ENCODE peak calls at places on chromosome 22, in six cellular contexts. One of them, this sample, is unnamed.

GRCh38 chr22:31179345-31179744 is 19.4 kb downstream of the RNF185 start:
- DNase-seq in sigmoid colon: no peak
- DNase-seq in stomach: no peak
- DNase-seq in esophagus squamous epithelium: no peak
- DNase-seq in ovary: no peak
- DNase-seq in heart left ventricle: no peak
- DNase-seq in this sample: no peak

GRCh38 chr22:27195104-27195503 is 537.7 kb downstream of the MIAT start:
- DNase-seq in ovary: peak
- DNase-seq in sigmoid colon: peak
- DNase-seq in esophagus squamous epithelium: no peak
- DNase-seq in heart left ventricle: peak
- DNase-seq in stomach: no peak
- DNase-seq in this sample: no peak

GRCh38 chr22:17847360-17848078 is 73.2 kb upstream of the BID start:
- DNase-seq in sigmoid colon: no peak
- DNase-seq in stomach: no peak
- DNase-seq in heart left ventricle: no peak
- DNase-seq in esophagus squamous epithelium: no peak
- DNase-seq in ovary: no peak
- DNase-seq in this sample: no peak

GRCh38 chr22:28009272-28009827 is 90.3 kb upstream of the PITPNB start:
- DNase-seq in sigmoid colon: peak
- DNase-seq in ovary: peak
- DNase-seq in heart left ventricle: peak
- DNase-seq in stomach: peak
- DNase-seq in esophagus squamous epithelium: no peak
- DNase-seq in this sample: peak

GRCh38 chr22:17237031-17237668 is 17.9 kb upstream of the ADA2 start:
- DNase-seq in sigmoid colon: no peak
- DNase-seq in ovary: no peak
- DNase-seq in heart left ventricle: no peak
- DNase-seq in stomach: no peak
- DNase-seq in esophagus squamous epithelium: no peak
- DNase-seq in this sample: no peak

GRCh38 chr22:49176956-49177355 is 650.7 kb downstream of the BRD1 start:
- DNase-seq in sigmoid colon: no peak
- DNase-seq in esophagus squamous epithelium: no peak
- DNase-seq in ovary: no peak
- DNase-seq in heart left ventricle: peak
- DNase-seq in stomach: no peak
- DNase-seq in this sample: peak

GRCh38 chr22:36349726-36350125 is 38.0 kb downstream of the MYH9 start:
- DNase-seq in heart left ventricle: no peak
- DNase-seq in stomach: no peak
- DNase-seq in ovary: no peak
- DNase-seq in sigmoid colon: no peak
- DNase-seq in esophagus squamous epithelium: no peak
- DNase-seq in this sample: no peak

GRCh38 chr22:48838846-48839730 is 988.6 kb downstream of the BRD1 start:
- DNase-seq in heart left ventricle: peak
- DNase-seq in sigmoid colon: no peak
- DNase-seq in ovary: no peak
- DNase-seq in esophagus squamous epithelium: no peak
- DNase-seq in stomach: no peak
- DNase-seq in this sample: no peak

GRCh38 chr22:41848468-41848867 is 15.6 kb downstream of the SREBF2 start:
- DNase-seq in stomach: peak
- DNase-seq in esophagus squamous epithelium: no peak
- DNase-seq in ovary: no peak
- DNase-seq in sigmoid colon: peak
- DNase-seq in heart left ventricle: no peak
- DNase-seq in this sample: no peak

GRCh38 chr22:36923458-36923784 is 10.0 kb downstream of the CSF2RB start:
- DNase-seq in sigmoid colon: no peak
- DNase-seq in heart left ventricle: no peak
- DNase-seq in ovary: no peak
- DNase-seq in esophagus squamous epithelium: no peak
- DNase-seq in stomach: no peak
- DNase-seq in this sample: no peak

GRCh38 chr22:25702046-25702445 is 39.9 kb upstream of the MYO18B start:
- DNase-seq in esophagus squamous epithelium: no peak
- DNase-seq in stomach: no peak
- DNase-seq in sigmoid colon: no peak
- DNase-seq in heart left ventricle: no peak
- DNase-seq in ovary: no peak
- DNase-seq in this sample: no peak

GRCh38 chr22:44595841-44596341 is 97.9 kb upstream of the RTL6 start:
- DNase-seq in ovary: no peak
- DNase-seq in sigmoid colon: no peak
- DNase-seq in heart left ventricle: no peak
- DNase-seq in stomach: no peak
- DNase-seq in esophagus squamous epithelium: no peak
- DNase-seq in this sample: no peak

GRCh38 chr22:27022256-27022655 is 364.9 kb downstream of the MIAT start:
- DNase-seq in esophagus squamous epithelium: no peak
- DNase-seq in heart left ventricle: no peak
- DNase-seq in stomach: no peak
- DNase-seq in ovary: no peak
- DNase-seq in sigmoid colon: no peak
- DNase-seq in this sample: no peak

GRCh38 chr22:42928969-42929837 is 72.1 kb upstream of the ARFGAP3 start:
- DNase-seq in sigmoid colon: no peak
- DNase-seq in esophagus squamous epithelium: no peak
- DNase-seq in stomach: no peak
- DNase-seq in heart left ventricle: no peak
- DNase-seq in ovary: no peak
- DNase-seq in this sample: peak

GRCh38 chr22:28570697-28571373 is 108.8 kb downstream of the TTC28 start:
- DNase-seq in stomach: no peak
- DNase-seq in ovary: no peak
- DNase-seq in esophagus squamous epithelium: no peak
- DNase-seq in sigmoid colon: no peak
- DNase-seq in heart left ventricle: no peak
- DNase-seq in this sample: no peak

GRCh38 chr22:42299586-42300285 is 29.3 kb upstream of the TCF20 start:
- DNase-seq in esophagus squamous epithelium: no peak
- DNase-seq in stomach: peak
- DNase-seq in sigmoid colon: no peak
- DNase-seq in heart left ventricle: no peak
- DNase-seq in ovary: no peak
- DNase-seq in this sample: no peak

GRCh38 chr22:27642104-27642800 is 159.3 kb downstream of the MN1 start:
- DNase-seq in sigmoid colon: no peak
- DNase-seq in esophagus squamous epithelium: no peak
- DNase-seq in heart left ventricle: no peak
- DNase-seq in ovary: no peak
- DNase-seq in stomach: no peak
- DNase-seq in this sample: no peak

GRCh38 chr22:19147193-19147780 is 2.8 kb downstream of the GSC2 start:
- DNase-seq in ovary: no peak
- DNase-seq in esophagus squamous epithelium: no peak
- DNase-seq in heart left ventricle: no peak
- DNase-seq in sigmoid colon: no peak
- DNase-seq in stomach: no peak
- DNase-seq in this sample: no peak

GRCh38 chr22:19118601-19118880 is 3.7 kb downstream of the DGCR2 start:
- DNase-seq in heart left ventricle: no peak
- DNase-seq in esophagus squamous epithelium: no peak
- DNase-seq in sigmoid colon: no peak
- DNase-seq in stomach: no peak
- DNase-seq in ovary: no peak
- DNase-seq in this sample: no peak

GRCh38 chr22:44391481-44392445 is 79.0 kb upstream of the SHISAL1 start:
- DNase-seq in stomach: no peak
- DNase-seq in heart left ventricle: peak
- DNase-seq in ovary: no peak
- DNase-seq in sigmoid colon: peak
- DNase-seq in esophagus squamous epithelium: no peak
- DNase-seq in this sample: peak

GRCh38 chr22:16954060-16954403 is 54.0 kb downstream of the GAB4 start:
- DNase-seq in ovary: no peak
- DNase-seq in heart left ventricle: no peak
- DNase-seq in stomach: no peak
- DNase-seq in sigmoid colon: no peak
- DNase-seq in esophagus squamous epithelium: no peak
- DNase-seq in this sample: no peak

GRCh38 chr22:26066534-26066933 is 102.7 kb upstream of the SEZ6L start:
- DNase-seq in esophagus squamous epithelium: no peak
- DNase-seq in ovary: no peak
- DNase-seq in sigmoid colon: no peak
- DNase-seq in heart left ventricle: no peak
- DNase-seq in stomach: no peak
- DNase-seq in this sample: no peak

GRCh38 chr22:45064313-45065268 is 54.8 kb upstream of the PHF21B start:
- DNase-seq in stomach: no peak
- DNase-seq in ovary: no peak
- DNase-seq in heart left ventricle: no peak
- DNase-seq in sigmoid colon: no peak
- DNase-seq in esophagus squamous epithelium: no peak
- DNase-seq in this sample: no peak

GRCh38 chr22:29702025-29702930 is 17.5 kb upstream of the CABP7 start:
- DNase-seq in heart left ventricle: peak
- DNase-seq in stomach: no peak
- DNase-seq in sigmoid colon: no peak
- DNase-seq in ovary: no peak
- DNase-seq in esophagus squamous epithelium: no peak
- DNase-seq in this sample: no peak

GRCh38 chr22:32617271-32617670 is 142.7 kb downstream of the FBXO7 start:
- DNase-seq in stomach: no peak
- DNase-seq in heart left ventricle: no peak
- DNase-seq in ovary: no peak
- DNase-seq in sigmoid colon: no peak
- DNase-seq in esophagus squamous epithelium: no peak
- DNase-seq in this sample: no peak

GRCh38 chr22:25358421-25359170 is 139.2 kb downstream of the CRYBB2 start:
- DNase-seq in esophagus squamous epithelium: no peak
- DNase-seq in ovary: peak
- DNase-seq in sigmoid colon: peak
- DNase-seq in heart left ventricle: peak
- DNase-seq in stomach: no peak
- DNase-seq in this sample: no peak

DNA sequence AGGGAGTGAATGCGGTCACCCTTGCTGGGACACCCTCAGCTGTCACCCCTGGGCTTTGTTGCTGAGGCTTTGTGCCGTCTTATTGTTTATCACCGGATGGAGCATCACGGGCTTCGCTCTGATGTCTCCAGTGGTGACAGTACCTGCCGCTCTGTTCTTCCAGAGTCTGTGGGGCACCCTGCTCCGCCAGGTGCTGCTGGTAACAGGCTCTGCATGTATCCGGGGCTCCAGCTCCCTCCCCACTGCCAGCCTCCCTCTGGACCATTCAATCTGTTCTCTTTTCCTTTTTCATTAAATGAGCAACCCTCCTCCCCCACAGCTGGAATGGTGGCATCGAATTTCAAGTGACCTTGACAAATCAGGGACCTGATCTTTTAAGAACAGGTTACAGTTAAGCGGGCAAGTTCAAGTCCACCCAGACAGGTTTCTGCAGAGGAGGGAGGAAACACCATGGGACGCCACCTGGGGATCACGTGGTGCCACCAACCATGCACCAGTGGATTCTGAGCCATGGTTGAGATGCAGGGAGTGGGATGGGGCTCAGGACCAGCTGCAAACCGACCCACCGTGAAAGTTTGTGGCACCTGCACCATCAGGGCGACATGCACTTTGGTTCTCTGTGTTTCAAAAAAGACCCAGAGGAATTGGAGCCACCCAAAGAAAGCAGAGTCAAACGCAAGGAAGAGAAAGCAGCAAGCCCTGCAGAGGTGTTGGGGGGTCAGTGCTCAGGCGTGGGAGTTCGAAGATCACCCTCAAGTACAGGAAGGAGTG is 89.3 kb downstream of the BCR start:
- DNase-seq in esophagus squamous epithelium: no peak
- DNase-seq in stomach: no peak
- DNase-seq in ovary: no peak
- DNase-seq in heart left ventricle: no peak
- DNase-seq in sigmoid colon: no peak
- DNase-seq in this sample: no peak
- TF ChIP-seq CTCF in esophagus squamous epithelium: no peak
- TF ChIP-seq CTCF in stomach: no peak
- TF ChIP-seq CTCF in ovary: no peak
- TF ChIP-seq CTCF in heart left ventricle: no peak
- TF ChIP-seq CTCF in sigmoid colon: no peak
- TF ChIP-seq CTCF in this sample: no peak

DNA sequence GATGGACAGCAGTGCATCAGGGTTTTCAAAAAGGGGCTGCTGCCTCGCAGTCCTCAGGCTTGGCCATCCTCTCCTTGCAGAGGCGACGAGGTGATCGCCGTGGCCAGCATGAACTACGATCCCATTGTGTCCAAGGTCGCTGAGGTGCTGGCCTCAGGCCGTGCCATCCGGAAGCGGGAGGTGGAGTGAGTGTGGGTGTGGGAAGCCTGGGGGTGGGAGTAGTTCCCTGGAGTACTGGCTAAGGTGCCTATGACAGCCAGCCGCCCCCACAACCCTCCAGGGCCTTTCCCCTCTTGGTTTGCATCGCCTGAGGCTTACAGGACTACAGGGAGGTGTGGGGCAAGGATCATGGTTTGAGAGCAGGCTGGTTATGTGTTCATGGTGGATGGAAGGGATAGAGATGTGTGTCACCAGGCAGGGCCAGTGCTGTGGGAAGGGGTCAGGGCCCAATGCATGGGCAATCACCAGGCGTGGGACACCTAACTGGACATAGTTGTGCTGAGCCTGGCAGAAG is 2.1 kb upstream of the LZTR1 start:
- DNase-seq in heart left ventricle: no peak
- DNase-seq in sigmoid colon: no peak
- DNase-seq in esophagus squamous epithelium: no peak
- DNase-seq in ovary: no peak
- DNase-seq in stomach: no peak
- DNase-seq in this sample: no peak
- H3K4me3 ChIP-seq in heart left ventricle: no peak
- H3K4me3 ChIP-seq in sigmoid colon: peak
- H3K4me3 ChIP-seq in esophagus squamous epithelium: peak
- H3K4me3 ChIP-seq in ovary: peak
- H3K4me3 ChIP-seq in stomach: peak
- H3K4me3 ChIP-seq in this sample: peak

GRCh38 chr22:39313258-39314001 is 6.0 kb downstream of the RPL3 start:
- DNase-seq in ovary: no peak
- DNase-seq in esophagus squamous epithelium: no peak
- DNase-seq in sigmoid colon: no peak
- DNase-seq in stomach: no peak
- DNase-seq in heart left ventricle: peak
- DNase-seq in this sample: no peak
- TF ChIP-seq POLR2A in ovary: no peak
- TF ChIP-seq POLR2A in esophagus squamous epithelium: no peak
- TF ChIP-seq POLR2A in sigmoid colon: no peak
- TF ChIP-seq POLR2A in stomach: no peak
- TF ChIP-seq POLR2A in heart left ventricle: no peak
- TF ChIP-seq POLR2A in this sample: no peak

DNA sequence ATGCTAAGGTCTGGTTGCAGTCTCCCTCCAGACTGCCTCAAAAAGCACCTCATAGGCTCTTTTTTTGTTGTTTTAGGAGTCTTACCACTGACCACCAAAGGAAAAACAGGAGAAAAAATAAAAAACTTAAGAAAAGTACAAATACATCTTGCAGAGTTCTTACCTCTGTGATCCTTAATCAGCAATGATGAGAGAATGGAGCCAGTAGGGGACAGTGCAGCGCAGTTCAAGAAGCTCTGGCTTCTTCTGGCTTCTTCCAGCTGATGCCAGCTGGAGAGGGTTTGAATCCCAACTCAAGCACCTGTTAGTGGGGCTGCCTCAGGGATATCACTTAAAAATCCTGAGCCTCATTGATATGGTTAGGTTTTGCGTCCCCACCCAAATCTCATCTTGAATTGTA is 223.3 kb upstream of the ISX start:
- DNase-seq in esophagus squamous epithelium: no peak
- DNase-seq in ovary: no peak
- DNase-seq in sigmoid colon: no peak
- DNase-seq in heart left ventricle: no peak
- DNase-seq in stomach: no peak
- DNase-seq in this sample: no peak
- TF ChIP-seq CTCF in esophagus squamous epithelium: no peak
- TF ChIP-seq CTCF in ovary: no peak
- TF ChIP-seq CTCF in sigmoid colon: no peak
- TF ChIP-seq CTCF in heart left ventricle: no peak
- TF ChIP-seq CTCF in stomach: no peak
- TF ChIP-seq CTCF in this sample: no peak

This sample was measured in right lobe of liver.